ENCODE peak calls at places on chromosomes 11 and 22, in four cellular contexts. One of them, this sample, is unnamed.

GRCh38 chr22:46062232-46062615 is 85.3 kb upstream of the WNT7B start:
- DNase-seq in HepG2: no peak
- DNase-seq in A549: no peak
- DNase-seq in SK-N-SH: no peak
- DNase-seq in this sample: no peak

GRCh38 chr11:892106-892505 is 18.5 kb downstream of the CHID1 start:
- DNase-seq in HepG2: no peak
- DNase-seq in SK-N-SH: peak
- DNase-seq in A549: no peak
- DNase-seq in this sample: no peak

GRCh38 chr11:1876361-1877063 is 15.2 kb downstream of the PRR33 start:
- DNase-seq in A549: peak
- DNase-seq in HepG2: peak
- DNase-seq in SK-N-SH: peak
- DNase-seq in this sample: no peak

GRCh38 chr22:43789452-43789851 is 22.7 kb downstream of the EFCAB6 start:
- DNase-seq in A549: peak
- DNase-seq in HepG2: no peak
- DNase-seq in SK-N-SH: peak
- DNase-seq in this sample: no peak

GRCh38 chr11:60989108-60989650 is 17.7 kb downstream of the CD6 start:
- DNase-seq in SK-N-SH: no peak
- DNase-seq in HepG2: no peak
- DNase-seq in A549: no peak
- DNase-seq in this sample: no peak

GRCh38 chr22:38295339-38295738 is 21.9 kb downstream of the CSNK1E start:
- DNase-seq in A549: no peak
- DNase-seq in HepG2: no peak
- DNase-seq in SK-N-SH: no peak
- DNase-seq in this sample: no peak

GRCh38 chr11:3095712-3096361 is 38.6 kb upstream of the CARS1 start:
- DNase-seq in SK-N-SH: no peak
- DNase-seq in A549: peak
- DNase-seq in HepG2: no peak
- DNase-seq in this sample: no peak

GRCh38 chr11:67492069-67492727 is 9.4 kb downstream of the AIP start:
- DNase-seq in A549: no peak
- DNase-seq in HepG2: no peak
- DNase-seq in SK-N-SH: no peak
- DNase-seq in this sample: no peak

GRCh38 chr22:50569896-50570535 is 7.3 kb upstream of the SYCE3 start:
- DNase-seq in SK-N-SH: no peak
- DNase-seq in HepG2: no peak
- DNase-seq in A549: no peak
- DNase-seq in this sample: no peak

GRCh38 chr22:25750569-25751173 is 8.7 kb downstream of the MYO18B start:
- DNase-seq in A549: no peak
- DNase-seq in HepG2: no peak
- DNase-seq in SK-N-SH: no peak
- DNase-seq in this sample: no peak

GRCh38 chr11:60847906-60848305 is 6.0 kb downstream of the CCDC86 start:
- DNase-seq in HepG2: no peak
- DNase-seq in A549: no peak
- DNase-seq in SK-N-SH: no peak
- DNase-seq in this sample: no peak

GRCh38 chr22:17172172-17172833 is 13.2 kb upstream of the HDHD5 start:
- DNase-seq in HepG2: no peak
- DNase-seq in SK-N-SH: peak
- DNase-seq in A549: no peak
- DNase-seq in this sample: no peak

GRCh38 chr11:66261578-66261977 is 6.9 kb upstream of the RAB1B start:
- DNase-seq in HepG2: no peak
- DNase-seq in A549: no peak
- DNase-seq in SK-N-SH: no peak
- DNase-seq in this sample: no peak

GRCh38 chr11:123103326-123103980 is 41.5 kb upstream of the HSPA8 start:
- DNase-seq in A549: peak
- DNase-seq in SK-N-SH: peak
- DNase-seq in HepG2: peak
- DNase-seq in this sample: no peak

GRCh38 chr11:94623120-94623735 is 56.1 kb downstream of the PIWIL4 start:
- DNase-seq in SK-N-SH: peak
- DNase-seq in HepG2: peak
- DNase-seq in A549: peak
- DNase-seq in this sample: peak

GRCh38 chr11:57294225-57295131 is 30.3 kb downstream of the TNKS1BP1 start:
- DNase-seq in SK-N-SH: no peak
- DNase-seq in A549: no peak
- DNase-seq in HepG2: no peak
- DNase-seq in this sample: no peak

GRCh38 chr11:78564037-78564888 is 10.4 kb downstream of the NARS2 start:
- DNase-seq in SK-N-SH: peak
- DNase-seq in A549: peak
- DNase-seq in HepG2: peak
- DNase-seq in this sample: peak

GRCh38 chr11:134574947-134575346 is 162.9 kb upstream of the B3GAT1 start:
- DNase-seq in A549: no peak
- DNase-seq in HepG2: no peak
- DNase-seq in SK-N-SH: no peak
- DNase-seq in this sample: no peak

GRCh38 chr11:134357545-134357839 is 25.7 kb downstream of the GLB1L2 start:
- DNase-seq in A549: no peak
- DNase-seq in HepG2: no peak
- DNase-seq in SK-N-SH: no peak
- DNase-seq in this sample: no peak

GRCh38 chr11:72349053-72349452 is 85.3 kb downstream of the CLPB start:
- DNase-seq in SK-N-SH: no peak
- DNase-seq in HepG2: no peak
- DNase-seq in A549: no peak
- DNase-seq in this sample: no peak

GRCh38 chr11:112459001-112459400 is 198.3 kb upstream of the PLET1 start:
- DNase-seq in SK-N-SH: no peak
- DNase-seq in A549: no peak
- DNase-seq in HepG2: no peak
- DNase-seq in this sample: no peak

GRCh38 chr11:135061166-135061565 is 649.1 kb upstream of the B3GAT1 start:
- DNase-seq in A549: no peak
- DNase-seq in HepG2: no peak
- DNase-seq in SK-N-SH: no peak
- DNase-seq in this sample: no peak

GRCh38 chr11:19995131-19995530 is 165.1 kb downstream of the DBX1 start:
- DNase-seq in SK-N-SH: no peak
- DNase-seq in HepG2: peak
- DNase-seq in A549: peak
- DNase-seq in this sample: no peak

GRCh38 chr11:110455718-110456117 is 26.0 kb downstream of the FDX1 start:
- DNase-seq in A549: no peak
- DNase-seq in HepG2: no peak
- DNase-seq in SK-N-SH: no peak
- DNase-seq in this sample: peak

GRCh38 chr11:112196519-112197087 is 21.3 kb downstream of the BCO2 start:
- DNase-seq in SK-N-SH: no peak
- DNase-seq in A549: no peak
- DNase-seq in HepG2: no peak
- DNase-seq in this sample: no peak

GRCh38 chr11:121655481-121656332 is 202.9 kb upstream of the SORL1-AS1 start:
- DNase-seq in SK-N-SH: peak
- DNase-seq in A549: peak
- DNase-seq in HepG2: peak
- DNase-seq in this sample: peak

GRCh38 chr11:26188559-26188958 is 143.4 kb upstream of the ANO3 start:
- DNase-seq in A549: no peak
- DNase-seq in HepG2: no peak
- DNase-seq in SK-N-SH: no peak
- DNase-seq in this sample: no peak

GRCh38 chr11:117334896-117335295 is 7.2 kb downstream of the CEP164 start:
- DNase-seq in SK-N-SH: no peak
- DNase-seq in HepG2: no peak
- DNase-seq in A549: no peak
- DNase-seq in this sample: no peak

GRCh38 chr11:330694-331314 is 10.1 kb upstream of the IFITM3 start:
- DNase-seq in HepG2: no peak
- DNase-seq in SK-N-SH: no peak
- DNase-seq in A549: no peak
- DNase-seq in this sample: no peak

GRCh38 chr22:20027966-20028854 is 7.3 kb downstream of the TANGO2 start:
- DNase-seq in SK-N-SH: no peak
- DNase-seq in A549: no peak
- DNase-seq in HepG2: no peak
- DNase-seq in this sample: no peak

GRCh38 chr22:50720301-50720845 is 17.6 kb upstream of the ACR start:
- DNase-seq in A549: no peak
- DNase-seq in SK-N-SH: peak
- DNase-seq in HepG2: no peak
- DNase-seq in this sample: no peak

GRCh38 chr11:107916671-107917241 is 11.5 kb upstream of the RAB39A start:
- DNase-seq in A549: no peak
- DNase-seq in HepG2: peak
- DNase-seq in SK-N-SH: no peak
- DNase-seq in this sample: no peak

GRCh38 chr11:134742228-134742612 is 330.2 kb upstream of the B3GAT1 start:
- DNase-seq in A549: no peak
- DNase-seq in SK-N-SH: no peak
- DNase-seq in HepG2: peak
- DNase-seq in this sample: no peak

DNA sequence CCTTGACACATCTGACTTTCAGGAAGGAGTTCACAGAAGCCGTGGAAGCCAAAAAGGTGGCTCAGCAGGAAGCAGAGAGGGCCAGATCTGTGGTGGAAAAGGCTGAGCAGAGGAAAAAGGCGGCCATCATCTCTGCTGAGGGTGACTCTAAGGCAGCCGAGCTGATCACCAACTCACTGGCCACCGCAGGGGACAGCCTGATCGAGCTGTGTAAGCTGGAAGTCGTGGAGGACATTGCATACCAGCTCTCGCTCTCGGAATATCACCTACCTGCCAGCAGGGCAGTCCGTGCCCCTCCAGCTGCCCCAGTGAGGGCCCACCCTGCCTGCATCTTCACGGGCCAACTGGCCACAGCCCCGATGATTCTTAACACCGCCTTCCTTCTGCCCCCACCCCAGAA is 53.7 kb downstream of the HSD17B12 start:
- DNase-seq in HepG2: no peak
- DNase-seq in A549: no peak
- DNase-seq in SK-N-SH: no peak
- DNase-seq in this sample: no peak
- TF ChIP-seq PBX3 in HepG2: no peak
- TF ChIP-seq PBX3 in A549: no peak
- TF ChIP-seq PBX3 in SK-N-SH: no peak
- TF ChIP-seq PBX3 in this sample: no peak

GRCh38 chr11:115699733-115700132 is 195.5 kb upstream of the CADM1 start:
- DNase-seq in SK-N-SH: no peak
- DNase-seq in A549: no peak
- DNase-seq in HepG2: no peak
- DNase-seq in this sample: no peak
- TF ChIP-seq PBX3 in SK-N-SH: no peak
- TF ChIP-seq PBX3 in A549: no peak
- TF ChIP-seq PBX3 in HepG2: no peak
- TF ChIP-seq PBX3 in this sample: no peak

GRCh38 chr11:14305649-14306048 is 53.3 kb downstream of the RRAS2 start:
- DNase-seq in SK-N-SH: no peak
- DNase-seq in A549: no peak
- DNase-seq in HepG2: no peak
- DNase-seq in this sample: no peak

GRCh38 chr11:14306481-14306880 is 52.5 kb downstream of the RRAS2 start:
- DNase-seq in SK-N-SH: no peak
- DNase-seq in HepG2: no peak
- DNase-seq in A549: no peak
- DNase-seq in this sample: no peak

GRCh38 chr11:14304601-14305000 is 54.4 kb downstream of the RRAS2 start:
- DNase-seq in SK-N-SH: no peak
- DNase-seq in HepG2: no peak
- DNase-seq in A549: no peak
- DNase-seq in this sample: no peak

GRCh38 chr11:14299921-14300320 is 59.1 kb downstream of the RRAS2 start:
- DNase-seq in A549: no peak
- DNase-seq in SK-N-SH: no peak
- DNase-seq in HepG2: no peak
- DNase-seq in this sample: no peak

GRCh38 chr11:14300661-14301304 is 58.2 kb downstream of the RRAS2 start:
- DNase-seq in SK-N-SH: peak
- DNase-seq in A549: peak
- DNase-seq in HepG2: peak
- DNase-seq in this sample: no peak
- TF ChIP-seq PBX3 in SK-N-SH: no peak
- TF ChIP-seq PBX3 in A549: no peak
- TF ChIP-seq PBX3 in HepG2: no peak
- TF ChIP-seq PBX3 in this sample: no peak

GRCh38 chr11:17397311-17398002 is 9.0 kb upstream of the KCNJ11 start:
- DNase-seq in HepG2: no peak
- DNase-seq in A549: no peak
- DNase-seq in SK-N-SH: peak
- DNase-seq in this sample: no peak

GRCh38 chr11:17395554-17395961 is 7.1 kb upstream of the KCNJ11 start:
- DNase-seq in A549: no peak
- DNase-seq in SK-N-SH: peak
- DNase-seq in HepG2: no peak
- DNase-seq in this sample: no peak

GRCh38 chr11:17396598-17397310 is 8.3 kb upstream of the KCNJ11 start:
- DNase-seq in A549: no peak
- DNase-seq in HepG2: no peak
- DNase-seq in SK-N-SH: peak
- DNase-seq in this sample: no peak

GRCh38 chr11:17394743-17395390 is 6.4 kb upstream of the KCNJ11 start:
- DNase-seq in SK-N-SH: peak
- DNase-seq in HepG2: no peak
- DNase-seq in A549: no peak
- DNase-seq in this sample: no peak

GRCh38 chr11:17395978-17396377 is 7.5 kb upstream of the KCNJ11 start:
- DNase-seq in A549: no peak
- DNase-seq in HepG2: no peak
- DNase-seq in SK-N-SH: peak
- DNase-seq in this sample: no peak
- TF ChIP-seq PBX3 in A549: no peak
- TF ChIP-seq PBX3 in HepG2: no peak
- TF ChIP-seq PBX3 in SK-N-SH: no peak
- TF ChIP-seq PBX3 in this sample: no peak

This sample was measured in GM12878.